ENCODE peak calls at places on chromosomes 11 and 22, in nine cellular contexts. One of them, this sample, is unnamed. For H3K36me3, the result is how much of the 10 kb centered on the place peaks cover.

GRCh38 chr11:44112083-44112865 is 16.8 kb downstream of the EXT2 start:
- DNase-seq in body of pancreas: peak
- DNase-seq in upper lobe of right lung: no peak
- DNase-seq in HCT116: no peak
- DNase-seq in colonic mucosa: no peak
- DNase-seq in astrocyte: peak
- DNase-seq in ovary: no peak
- DNase-seq in mammary epithelial cell: peak
- DNase-seq in sigmoid colon: no peak
- DNase-seq in this sample: peak

GRCh38 chr11:33842236-33842915 is 49.5 kb downstream of the LMO2 start:
- DNase-seq in ovary: no peak
- DNase-seq in upper lobe of right lung: no peak
- DNase-seq in colonic mucosa: no peak
- DNase-seq in mammary epithelial cell: no peak
- DNase-seq in astrocyte: no peak
- DNase-seq in body of pancreas: no peak
- DNase-seq in HCT116: no peak
- DNase-seq in sigmoid colon: no peak
- DNase-seq in this sample: no peak

GRCh38 chr11:34758262-34758661 is 137.4 kb downstream of the EHF start:
- DNase-seq in astrocyte: no peak
- DNase-seq in mammary epithelial cell: no peak
- DNase-seq in ovary: no peak
- DNase-seq in colonic mucosa: no peak
- DNase-seq in sigmoid colon: no peak
- DNase-seq in upper lobe of right lung: no peak
- DNase-seq in body of pancreas: no peak
- DNase-seq in HCT116: no peak
- DNase-seq in this sample: no peak

GRCh38 chr11:10268746-10269487 is 25.1 kb downstream of the SBF2 start:
- DNase-seq in upper lobe of right lung: no peak
- DNase-seq in HCT116: no peak
- DNase-seq in ovary: no peak
- DNase-seq in sigmoid colon: no peak
- DNase-seq in colonic mucosa: no peak
- DNase-seq in mammary epithelial cell: peak
- DNase-seq in body of pancreas: no peak
- DNase-seq in astrocyte: peak
- DNase-seq in this sample: peak

GRCh38 chr11:107961480-107961879 is 33.2 kb downstream of the RAB39A start:
- DNase-seq in HCT116: no peak
- DNase-seq in upper lobe of right lung: no peak
- DNase-seq in sigmoid colon: no peak
- DNase-seq in ovary: no peak
- DNase-seq in mammary epithelial cell: no peak
- DNase-seq in colonic mucosa: no peak
- DNase-seq in body of pancreas: no peak
- DNase-seq in astrocyte: no peak
- DNase-seq in this sample: no peak

GRCh38 chr11:13238879-13239514 is 38.6 kb upstream of the BMAL1 start:
- DNase-seq in HCT116: peak
- DNase-seq in colonic mucosa: peak
- DNase-seq in astrocyte: peak
- DNase-seq in upper lobe of right lung: no peak
- DNase-seq in sigmoid colon: no peak
- DNase-seq in body of pancreas: peak
- DNase-seq in mammary epithelial cell: no peak
- DNase-seq in ovary: no peak
- DNase-seq in this sample: peak

GRCh38 chr11:2537010-2537695 is 92.3 kb downstream of the KCNQ1 start:
- DNase-seq in upper lobe of right lung: no peak
- DNase-seq in colonic mucosa: no peak
- DNase-seq in astrocyte: no peak
- DNase-seq in mammary epithelial cell: no peak
- DNase-seq in ovary: no peak
- DNase-seq in body of pancreas: no peak
- DNase-seq in sigmoid colon: peak
- DNase-seq in HCT116: no peak
- DNase-seq in this sample: no peak

GRCh38 chr22:48270731-48271130 is 1508.3 kb downstream of the TBC1D22A start:
- DNase-seq in astrocyte: no peak
- DNase-seq in HCT116: no peak
- DNase-seq in ovary: no peak
- DNase-seq in body of pancreas: no peak
- DNase-seq in sigmoid colon: no peak
- DNase-seq in colonic mucosa: peak
- DNase-seq in mammary epithelial cell: no peak
- DNase-seq in upper lobe of right lung: no peak
- DNase-seq in this sample: no peak

GRCh38 chr11:68928481-68928880 is 24.8 kb downstream of the IGHMBP2 start:
- DNase-seq in colonic mucosa: no peak
- DNase-seq in mammary epithelial cell: no peak
- DNase-seq in body of pancreas: no peak
- DNase-seq in astrocyte: no peak
- DNase-seq in ovary: no peak
- DNase-seq in HCT116: no peak
- DNase-seq in sigmoid colon: no peak
- DNase-seq in upper lobe of right lung: no peak
- DNase-seq in this sample: no peak

GRCh38 chr11:88100161-88100560 is 75.1 kb downstream of the RAB38 start:
- DNase-seq in colonic mucosa: no peak
- DNase-seq in astrocyte: no peak
- DNase-seq in ovary: no peak
- DNase-seq in HCT116: no peak
- DNase-seq in body of pancreas: no peak
- DNase-seq in mammary epithelial cell: no peak
- DNase-seq in sigmoid colon: no peak
- DNase-seq in upper lobe of right lung: no peak
- DNase-seq in this sample: no peak

GRCh38 chr11:93530468-93530826 is 12.7 kb downstream of the SMCO4 start:
- DNase-seq in colonic mucosa: no peak
- DNase-seq in HCT116: no peak
- DNase-seq in astrocyte: no peak
- DNase-seq in ovary: no peak
- DNase-seq in sigmoid colon: no peak
- DNase-seq in upper lobe of right lung: no peak
- DNase-seq in mammary epithelial cell: no peak
- DNase-seq in body of pancreas: no peak
- DNase-seq in this sample: no peak

GRCh38 chr22:44964722-44965078 is 45.1 kb downstream of the PHF21B start:
- DNase-seq in body of pancreas: no peak
- DNase-seq in sigmoid colon: no peak
- DNase-seq in HCT116: no peak
- DNase-seq in mammary epithelial cell: no peak
- DNase-seq in colonic mucosa: no peak
- DNase-seq in upper lobe of right lung: no peak
- DNase-seq in astrocyte: no peak
- DNase-seq in ovary: no peak
- DNase-seq in this sample: no peak

GRCh38 chr22:50308986-50309600 is 1.6 kb upstream of the PLXNB2 start:
- DNase-seq in mammary epithelial cell: no peak
- DNase-seq in upper lobe of right lung: no peak
- DNase-seq in body of pancreas: no peak
- DNase-seq in ovary: peak
- DNase-seq in sigmoid colon: no peak
- DNase-seq in colonic mucosa: no peak
- DNase-seq in HCT116: no peak
- DNase-seq in astrocyte: no peak
- DNase-seq in this sample: no peak

GRCh38 chr22:50542416-50542927 is 3.2 kb upstream of the KLHDC7B start:
- DNase-seq in sigmoid colon: no peak
- DNase-seq in HCT116: no peak
- DNase-seq in ovary: no peak
- DNase-seq in body of pancreas: peak
- DNase-seq in upper lobe of right lung: peak
- DNase-seq in colonic mucosa: no peak
- DNase-seq in mammary epithelial cell: peak
- DNase-seq in astrocyte: no peak
- DNase-seq in this sample: peak

GRCh38 chr11:67320691-67321090 is 17.4 kb downstream of the SSH3 start:
- DNase-seq in colonic mucosa: no peak
- DNase-seq in upper lobe of right lung: no peak
- DNase-seq in HCT116: no peak
- DNase-seq in ovary: no peak
- DNase-seq in body of pancreas: no peak
- DNase-seq in astrocyte: no peak
- DNase-seq in mammary epithelial cell: no peak
- DNase-seq in sigmoid colon: no peak
- DNase-seq in this sample: no peak

GRCh38 chr11:31237819-31238771 is 131.4 kb downstream of the DCDC1 start:
- DNase-seq in mammary epithelial cell: peak
- DNase-seq in HCT116: no peak
- DNase-seq in ovary: no peak
- DNase-seq in astrocyte: no peak
- DNase-seq in upper lobe of right lung: no peak
- DNase-seq in colonic mucosa: no peak
- DNase-seq in sigmoid colon: no peak
- DNase-seq in body of pancreas: no peak
- DNase-seq in this sample: peak

GRCh38 chr22:17797721-17798559 is 23.7 kb upstream of the BID start:
- DNase-seq in HCT116: no peak
- DNase-seq in ovary: no peak
- DNase-seq in colonic mucosa: no peak
- DNase-seq in mammary epithelial cell: no peak
- DNase-seq in sigmoid colon: no peak
- DNase-seq in body of pancreas: peak
- DNase-seq in upper lobe of right lung: no peak
- DNase-seq in astrocyte: no peak
- DNase-seq in this sample: no peak

GRCh38 chr11:59773082-59773438 is 17.9 kb downstream of the STX3 start:
- DNase-seq in colonic mucosa: no peak
- DNase-seq in body of pancreas: no peak
- DNase-seq in sigmoid colon: no peak
- DNase-seq in astrocyte: no peak
- DNase-seq in upper lobe of right lung: no peak
- DNase-seq in ovary: no peak
- DNase-seq in HCT116: no peak
- DNase-seq in mammary epithelial cell: no peak
- DNase-seq in this sample: no peak
- H3K36me3 ChIP-seq in colonic mucosa: under half
- H3K36me3 ChIP-seq in body of pancreas: under half
- H3K36me3 ChIP-seq in sigmoid colon: under half
- H3K36me3 ChIP-seq in astrocyte: under half
- H3K36me3 ChIP-seq in upper lobe of right lung: under half
- H3K36me3 ChIP-seq in ovary: under half
- H3K36me3 ChIP-seq in HCT116: under half
- H3K36me3 ChIP-seq in mammary epithelial cell: under half
- H3K36me3 ChIP-seq in this sample: under half

DNA sequence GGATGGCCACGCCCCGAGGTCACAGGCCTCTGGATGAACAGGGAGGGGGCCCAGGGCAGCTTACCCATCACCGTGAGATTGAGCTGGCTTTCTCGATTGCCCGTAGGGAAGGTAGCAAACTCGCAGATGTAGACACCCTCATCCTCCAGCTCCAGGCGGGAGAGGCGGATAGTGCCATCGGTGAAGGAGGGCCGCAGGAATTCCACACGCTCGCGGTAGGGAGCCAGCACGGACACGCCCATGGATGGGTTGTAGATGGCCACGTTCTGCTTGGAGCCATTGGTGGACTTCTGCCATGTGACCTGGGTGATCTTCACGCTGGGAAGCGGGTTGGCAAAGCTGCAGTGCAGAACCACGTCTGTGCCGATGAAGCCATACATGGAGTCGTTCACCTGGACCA is 50.6 kb downstream of the NECTIN1 start:
- DNase-seq in HCT116: no peak
- DNase-seq in sigmoid colon: no peak
- DNase-seq in body of pancreas: no peak
- DNase-seq in upper lobe of right lung: no peak
- DNase-seq in astrocyte: no peak
- DNase-seq in ovary: no peak
- DNase-seq in colonic mucosa: no peak
- DNase-seq in mammary epithelial cell: no peak
- DNase-seq in this sample: no peak
- TF ChIP-seq CTCF in HCT116: no peak
- TF ChIP-seq CTCF in sigmoid colon: no peak
- TF ChIP-seq CTCF in body of pancreas: no peak
- TF ChIP-seq CTCF in upper lobe of right lung: no peak
- TF ChIP-seq CTCF in astrocyte: no peak
- TF ChIP-seq CTCF in ovary: no peak
- TF ChIP-seq CTCF in colonic mucosa: no peak
- TF ChIP-seq CTCF in mammary epithelial cell: no peak
- TF ChIP-seq CTCF in this sample: no peak

GRCh38 chr22:20158366-20159036 is 7.6 kb upstream of the CCDC188 start:
- DNase-seq in colonic mucosa: no peak
- DNase-seq in astrocyte: no peak
- DNase-seq in HCT116: no peak
- DNase-seq in body of pancreas: no peak
- DNase-seq in ovary: no peak
- DNase-seq in sigmoid colon: no peak
- DNase-seq in upper lobe of right lung: no peak
- DNase-seq in mammary epithelial cell: no peak
- DNase-seq in this sample: no peak
- H3K4me3 ChIP-seq in colonic mucosa: no peak
- H3K4me3 ChIP-seq in astrocyte: no peak
- H3K4me3 ChIP-seq in HCT116: no peak
- H3K4me3 ChIP-seq in body of pancreas: no peak
- H3K4me3 ChIP-seq in ovary: no peak
- H3K4me3 ChIP-seq in sigmoid colon: no peak
- H3K4me3 ChIP-seq in upper lobe of right lung: no peak
- H3K4me3 ChIP-seq in mammary epithelial cell: no peak
- H3K4me3 ChIP-seq in this sample: no peak

DNA sequence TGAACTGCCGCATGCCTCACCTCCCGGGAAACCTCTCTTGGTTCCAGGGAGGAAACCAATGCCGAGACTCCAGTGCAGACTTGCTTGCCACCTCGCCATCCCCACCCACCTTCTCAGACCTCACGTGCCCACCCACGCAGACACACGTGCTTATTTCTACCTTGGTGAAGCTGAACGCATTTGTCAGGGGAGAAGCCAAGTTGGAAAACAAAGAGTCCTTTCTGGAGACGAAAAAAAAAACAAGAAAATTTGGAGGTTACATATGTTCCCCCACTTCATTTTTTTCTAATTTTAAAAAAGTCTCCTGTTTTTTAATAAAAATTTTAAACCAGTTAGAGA is 212.4 kb downstream of the TENM4 start:
- DNase-seq in HCT116: no peak
- DNase-seq in upper lobe of right lung: no peak
- DNase-seq in sigmoid colon: no peak
- DNase-seq in astrocyte: no peak
- DNase-seq in body of pancreas: no peak
- DNase-seq in mammary epithelial cell: peak
- DNase-seq in colonic mucosa: no peak
- DNase-seq in ovary: no peak
- DNase-seq in this sample: no peak
- H3K36me3 ChIP-seq in HCT116: under half
- H3K36me3 ChIP-seq in upper lobe of right lung: under half
- H3K36me3 ChIP-seq in sigmoid colon: under half
- H3K36me3 ChIP-seq in astrocyte: under half
- H3K36me3 ChIP-seq in body of pancreas: under half
- H3K36me3 ChIP-seq in mammary epithelial cell: under half
- H3K36me3 ChIP-seq in colonic mucosa: under half
- H3K36me3 ChIP-seq in ovary: under half
- H3K36me3 ChIP-seq in this sample: under half

This sample was measured in bronchial epithelial cell.